ENCODE peak calls at places on chromosomes 1 and 21, in six cellular contexts. D, H, A, X, O and G are unnamed samples.

GRCh38 chr1:85372683-85373446 is 92.1 kb downstream of the DDAH1 start:
- DNase-seq in D (no peak), H (peak), A (no peak), X (no peak), O (no peak), G (no peak)

GRCh38 chr1:223401873-223402789 is 8.9 kb downstream of the CCDC185 start:
- DNase-seq in D (no peak), H (peak), A (no peak), X (no peak), O (no peak), G (no peak)

GRCh38 chr1:39576016-39576657 is 453 bp downstream of the PABPC4 start:
- DNase-seq in D (no peak), H (peak), A (peak), X (no peak), O (peak), G (no peak)

GRCh38 chr1:184162266-184162665 is 110.7 kb downstream of the TSEN15 start:
- DNase-seq in D (no peak), H (no peak), A (no peak), X (no peak), O (peak), G (no peak)

GRCh38 chr1:7678491-7679158 is 92.5 kb upstream of the VAMP3 start:
- DNase-seq in D (no peak), H (no peak), A (no peak), X (no peak), O (no peak), G (no peak)

GRCh38 chr1:172727956-172728603 is 69.2 kb downstream of the FASLG start:
- DNase-seq in D (no peak), H (peak), A (no peak), X (no peak), O (no peak), G (no peak)

GRCh38 chr1:85137660-85138059 is 63.2 kb downstream of the SYDE2 start:
- DNase-seq in D (peak), H (no peak), A (no peak), X (no peak), O (peak), G (peak)

GRCh38 chr1:108533351-108534083 is 26.4 kb upstream of the EEIG2 start:
- DNase-seq in D (no peak), H (peak), A (no peak), X (no peak), O (no peak), G (no peak)

GRCh38 chr1:227170361-227171166 is 147.7 kb downstream of the CDC42BPA start:
- DNase-seq in D (no peak), H (peak), A (no peak), X (no peak), O (no peak), G (no peak)

GRCh38 chr1:218739426-218739825 is 394.3 kb downstream of the TGFB2 start:
- DNase-seq in D (no peak), H (peak), A (no peak), X (no peak), O (peak), G (no peak)

GRCh38 chr21:43967981-43968380 is 44.1 kb upstream of the TRAPPC10 start:
- DNase-seq in D (no peak), H (no peak), A (no peak), X (no peak), O (no peak), G (no peak)

GRCh38 chr21:16794944-16795343 is 717.9 kb upstream of the CXADR start:
- DNase-seq in D (no peak), H (peak), A (no peak), X (no peak), O (no peak), G (no peak)

GRCh38 chr1:169288011-169288414 is 79.6 kb downstream of the NME7 start:
- DNase-seq in D (no peak), H (peak), A (no peak), X (no peak), O (no peak), G (peak)

GRCh38 chr1:158087320-158087927 is 93.3 kb upstream of the CD1D start:
- DNase-seq in D (peak), H (peak), A (no peak), X (no peak), O (peak), G (peak)